ENCODE peak calls at places on chromosomes 1 and 21, in eight cellular contexts. L is activated CD4-positive, alpha-beta T cell treated with anti-CD3 and anti-CD28 coated beads, Interleukin-2, amount 50 U/mL, for 1 hour; E is natural killer cell treated with Interleukin-12 subunit alpha and Interleukin-12 subunit beta and Interleukin-15 and Interleukin-18, amount 100 ng/mL, for 72 hours; S is HCEC 1CT; Q is NCI-H1105; K is neural crest cell; M is HAP-1; O is NCI-H2081. J is an unnamed sample.
A peak's percentile ranks its signal among the peaks of the same experiment; 100 is the strongest.

GRCh38 chr1:80221319-80221718 is 1214.8 kb upstream of the ADGRL4 start:
- DNase-seq in L (no peak), E (no peak), S (no peak), Q (no peak), K (no peak), M (no peak), O (no peak), J (no peak)

GRCh38 chr1:31414692-31415370 is 1.8 kb downstream of the SERINC2 start:
- DNase-seq in L (no peak), E (no peak), S (no peak), Q (no peak), K (no peak), M (no peak), O (no peak), J (no peak)

GRCh38 chr1:26190373-26190987 is at the start of gene CATSPER4:
- DNase-seq in L (no peak), E (no peak), S (no peak), Q (no peak), K (no peak), M (peak; percentile 66), O (no peak), J (no peak)

GRCh38 chr1:47797555-47797954 is 199.6 kb downstream of the TRABD2B start:
- DNase-seq in L (no peak), E (no peak), S (no peak), Q (no peak), K (no peak), M (no peak), O (no peak), J (no peak)

GRCh38 chr1:151604291-151604690 is 7.6 kb upstream of the SNX27 start:
- DNase-seq in L (no peak), E (no peak), S (no peak), Q (no peak), K (no peak), M (no peak), O (no peak), J (no peak)

GRCh38 chr1:203093754-203094410 is 8.1 kb upstream of the MYOG start:
- DNase-seq in L (no peak), E (no peak), S (no peak), Q (no peak), K (no peak), M (no peak), O (no peak), J (no peak)

GRCh38 chr1:74963120-74963519 is 171.1 kb upstream of the LHX8 start:
- DNase-seq in L (no peak), E (no peak), S (no peak), Q (no peak), K (no peak), M (no peak), O (no peak), J (no peak)

GRCh38 chr1:225631041-225631663 is 21.8 kb downstream of the ENAH start:
- DNase-seq in L (no peak), E (no peak), S (no peak), Q (no peak), K (no peak), M (peak; percentile 66), O (no peak), J (no peak)

GRCh38 chr1:115430717-115431116 is 92.7 kb upstream of the NGF start:
- DNase-seq in L (no peak), E (no peak), S (peak; percentile 96), Q (no peak), K (no peak), M (no peak), O (no peak), J (no peak)

GRCh38 chr1:67058242-67058641 is 4.3 kb upstream of the SLC35D1 start:
- DNase-seq in L (no peak), E (no peak), S (no peak), Q (no peak), K (no peak), M (no peak), O (no peak), J (no peak)

GRCh38 chr21:44375281-44375651 is 21.8 kb downstream of the TRPM2 start:
- DNase-seq in L (no peak), E (peak; percentile 77), S (no peak), Q (no peak), K (no peak), M (no peak), O (no peak), J (no peak)

GRCh38 chr1:25100151-25100841 is 132.0 kb downstream of the SYF2 start:
- DNase-seq in L (no peak), E (no peak), S (no peak), Q (no peak), K (no peak), M (no peak), O (no peak), J (no peak)

GRCh38 chr1:78303620-78304019 is 187.2 kb upstream of the PTGFR start:
- DNase-seq in L (no peak), E (no peak), S (peak; percentile 93), Q (no peak), K (no peak), M (no peak), O (no peak), J (no peak)

GRCh38 chr1:66282885-66283284 is 251.1 kb upstream of the SGIP1 start:
- DNase-seq in L (no peak), E (no peak), S (no peak), Q (no peak), K (no peak), M (no peak), O (no peak), J (no peak)

GRCh38 chr1:64484651-64485050 is 14.7 kb downstream of the CACHD1 start:
- DNase-seq in L (no peak), E (no peak), S (peak; percentile 62), Q (peak; percentile 55), K (no peak), M (no peak), O (peak; percentile 58), J (no peak)

GRCh38 chr21:14918542-14918941 is 146.3 kb downstream of the NRIP1 start:
- DNase-seq in L (no peak), E (no peak), S (no peak), Q (no peak), K (no peak), M (no peak), O (no peak), J (no peak)

GRCh38 chr1:180946537-180947507 is 34.1 kb downstream of the KIAA1614 start:
- DNase-seq in L (no peak), E (no peak), S (no peak), Q (no peak), K (no peak), M (no peak), O (no peak), J (no peak)

GRCh38 chr21:42389449-42389835 is 6.4 kb downstream of the TMPRSS3 start:
- DNase-seq in L (no peak), E (no peak), S (no peak), Q (no peak), K (no peak), M (no peak), O (peak; percentile 18), J (no peak)

GRCh38 chr1:29664711-29665110 is 428.4 kb downstream of the PTPRU start:
- DNase-seq in L (no peak), E (peak; percentile 15), S (no peak), Q (no peak), K (no peak), M (no peak), O (no peak), J (no peak)

GRCh38 chr21:45986316-45987051 is 4.9 kb downstream of the COL6A1 start:
- DNase-seq in L (no peak), E (peak; percentile 48), S (no peak), Q (no peak), K (no peak), M (no peak), O (no peak), J (no peak)

GRCh38 chr1:21362096-21362495 is 71.8 kb upstream of the ECE1 start:
- DNase-seq in L (no peak), E (no peak), S (no peak), Q (no peak), K (no peak), M (no peak), O (no peak), J (no peak)

GRCh38 chr1:202710070-202711025 is at the start of gene SYT2:
- DNase-seq in L (no peak), E (no peak), S (no peak), Q (peak; percentile 69), K (peak; percentile 57), M (peak; percentile 83), O (peak; percentile 41), J (peak; percentile 46)

GRCh38 chr1:208043690-208044089 is 132.8 kb upstream of the CD34 start:
- DNase-seq in L (no peak), E (no peak), S (no peak), Q (peak; percentile 26), K (no peak), M (no peak), O (peak; percentile 38), J (peak; percentile 62)

GRCh38 chr1:36306210-36306901 is at the start of gene SH3D21:
- DNase-seq in L (peak; percentile 57), E (no peak), S (no peak), Q (peak; percentile 69), K (no peak), M (peak; percentile 46), O (peak; percentile 63), J (peak; percentile 24)

GRCh38 chr1:7042322-7043231 is 257.3 kb downstream of the CAMTA1 start:
- DNase-seq in L (no peak), E (peak; percentile 45), S (peak; percentile 27), Q (peak; percentile 43), K (no peak), M (no peak), O (peak; percentile 24), J (peak; percentile 25)

GRCh38 chr1:216914974-216915373 is 191.7 kb upstream of the ESRRG start:
- DNase-seq in L (no peak), E (no peak), S (peak; percentile 27), Q (no peak), K (no peak), M (no peak), O (no peak), J (no peak)